ENCODE peak calls at places on chromosomes 7 and 10, in eight cellular contexts. One of them, this sample, is unnamed.
A peak's percentile ranks its signal among the peaks of the same experiment; 100 is the strongest.

GRCh38 chr10:132465889-132466519 is 69.0 kb downstream of the PWWP2B start:
- DNase-seq in GF-D8: no peak
- DNase-seq in hepatocyte: no peak
- DNase-seq in OCI-LY7: no peak
- DNase-seq in CD4-positive, CD25-positive, alpha-beta regulatory T cell: no peak
- DNase-seq in AG09319: no peak
- DNase-seq in prostate gland: no peak
- DNase-seq in ACHN: no peak
- DNase-seq in this sample: no peak

GRCh38 chr10:43380610-43381222 is 9.3 kb downstream of the FXYD4 start:
- DNase-seq in GF-D8: no peak
- DNase-seq in hepatocyte: no peak
- DNase-seq in OCI-LY7: peak; percentile 65
- DNase-seq in CD4-positive, CD25-positive, alpha-beta regulatory T cell: no peak
- DNase-seq in AG09319: no peak
- DNase-seq in prostate gland: no peak
- DNase-seq in ACHN: peak; percentile 58
- DNase-seq in this sample: no peak

GRCh38 chr7:1364068-1364905 is 95.0 kb downstream of the MICALL2 start:
- DNase-seq in GF-D8: no peak
- DNase-seq in hepatocyte: no peak
- DNase-seq in OCI-LY7: no peak
- DNase-seq in CD4-positive, CD25-positive, alpha-beta regulatory T cell: no peak
- DNase-seq in AG09319: no peak
- DNase-seq in prostate gland: no peak
- DNase-seq in ACHN: no peak
- DNase-seq in this sample: no peak

GRCh38 chr7:142482899-142483658 is 225.2 kb upstream of the PRSS58 start:
- DNase-seq in GF-D8: peak; percentile 57
- DNase-seq in hepatocyte: peak; percentile 74
- DNase-seq in OCI-LY7: peak; percentile 65
- DNase-seq in CD4-positive, CD25-positive, alpha-beta regulatory T cell: peak; percentile 33
- DNase-seq in AG09319: no peak
- DNase-seq in prostate gland: peak; percentile 19
- DNase-seq in ACHN: peak; percentile 65
- DNase-seq in this sample: peak; percentile 56

GRCh38 chr7:69399038-69399800 is 199.1 kb upstream of the AUTS2 start:
- DNase-seq in GF-D8: no peak
- DNase-seq in hepatocyte: no peak
- DNase-seq in OCI-LY7: no peak
- DNase-seq in CD4-positive, CD25-positive, alpha-beta regulatory T cell: no peak
- DNase-seq in AG09319: no peak
- DNase-seq in prostate gland: no peak
- DNase-seq in ACHN: no peak
- DNase-seq in this sample: no peak

GRCh38 chr10:68600041-68600778 is 40.1 kb downstream of the TET1 start:
- DNase-seq in GF-D8: peak; percentile 62
- DNase-seq in hepatocyte: peak; percentile 76
- DNase-seq in OCI-LY7: peak; percentile 84
- DNase-seq in CD4-positive, CD25-positive, alpha-beta regulatory T cell: peak; percentile 19
- DNase-seq in AG09319: no peak
- DNase-seq in prostate gland: peak; percentile 60
- DNase-seq in ACHN: peak; percentile 73
- DNase-seq in this sample: no peak

GRCh38 chr7:133310232-133310852 is 57.5 kb downstream of the EXOC4 start:
- DNase-seq in GF-D8: no peak
- DNase-seq in hepatocyte: peak; percentile 7
- DNase-seq in OCI-LY7: no peak
- DNase-seq in CD4-positive, CD25-positive, alpha-beta regulatory T cell: no peak
- DNase-seq in AG09319: no peak
- DNase-seq in prostate gland: no peak
- DNase-seq in ACHN: peak; percentile 35
- DNase-seq in this sample: no peak

GRCh38 chr10:5507649-5508131 is 8.3 kb upstream of the CALML5 start:
- DNase-seq in GF-D8: no peak
- DNase-seq in hepatocyte: no peak
- DNase-seq in OCI-LY7: no peak
- DNase-seq in CD4-positive, CD25-positive, alpha-beta regulatory T cell: no peak
- DNase-seq in AG09319: no peak
- DNase-seq in prostate gland: no peak
- DNase-seq in ACHN: no peak
- DNase-seq in this sample: no peak

GRCh38 chr7:47378728-47379395 is 203.0 kb downstream of the TNS3 start:
- DNase-seq in GF-D8: no peak
- DNase-seq in hepatocyte: no peak
- DNase-seq in OCI-LY7: no peak
- DNase-seq in CD4-positive, CD25-positive, alpha-beta regulatory T cell: no peak
- DNase-seq in AG09319: no peak
- DNase-seq in prostate gland: no peak
- DNase-seq in ACHN: no peak
- DNase-seq in this sample: no peak

GRCh38 chr7:81725496-81726117 is 44.2 kb downstream of the HGF start:
- DNase-seq in GF-D8: no peak
- DNase-seq in hepatocyte: peak; percentile 23
- DNase-seq in OCI-LY7: no peak
- DNase-seq in CD4-positive, CD25-positive, alpha-beta regulatory T cell: no peak
- DNase-seq in AG09319: peak; percentile 73
- DNase-seq in prostate gland: no peak
- DNase-seq in ACHN: peak; percentile 69
- DNase-seq in this sample: no peak

GRCh38 chr7:157544980-157545680 is 208.3 kb downstream of the DNAJB6 start:
- DNase-seq in GF-D8: no peak
- DNase-seq in hepatocyte: no peak
- DNase-seq in OCI-LY7: no peak
- DNase-seq in CD4-positive, CD25-positive, alpha-beta regulatory T cell: no peak
- DNase-seq in AG09319: no peak
- DNase-seq in prostate gland: no peak
- DNase-seq in ACHN: no peak
- DNase-seq in this sample: no peak

GRCh38 chr7:22418251-22419046 is 61.5 kb upstream of the RAPGEF5 start:
- DNase-seq in GF-D8: no peak
- DNase-seq in hepatocyte: no peak
- DNase-seq in OCI-LY7: no peak
- DNase-seq in CD4-positive, CD25-positive, alpha-beta regulatory T cell: no peak
- DNase-seq in AG09319: no peak
- DNase-seq in prostate gland: no peak
- DNase-seq in ACHN: no peak
- DNase-seq in this sample: no peak

This sample was measured in RPMI8226.